ENCODE peak calls at places on chromosomes 11 and 22, in six cellular contexts. G, W, T, F, E and U are unnamed samples.
A peak's percentile ranks its signal among the peaks of the same experiment; 100 is the strongest.

GRCh38 chr11:10590516-10590915 is 22.1 kb upstream of the LYVE1 start:
- DNase-seq in E (no peak), G (no peak), F (no peak), W (no peak), T (no peak), U (no peak)

GRCh38 chr11:32391965-32392553 is 43.3 kb downstream of the WT1 start:
- DNase-seq in W (no peak), F (no peak), E (no peak), G (no peak), T (no peak), U (no peak)

GRCh38 chr11:61635304-61635703 is 44.9 kb upstream of the DAGLA start:
- DNase-seq in T (no peak), F (no peak), G (no peak), E (no peak), W (no peak), U (no peak)

GRCh38 chr11:48028909-48029685 is 48.7 kb downstream of the PTPRJ start:
- DNase-seq in F (no peak), G (no peak), T (no peak), W (no peak), E (no peak), U (no peak)

GRCh38 chr11:43837879-43838278 is 42.8 kb upstream of the ALKBH3 start:
- DNase-seq in G (no peak), W (no peak), E (no peak), F (no peak), T (no peak), U (no peak)

GRCh38 chr22:49934144-49934890 is 15.9 kb downstream of the CRELD2 start:
- DNase-seq in W (no peak), F (no peak), G (no peak), E (peak; percentile 78), T (peak; percentile 83), U (peak; percentile 71)

GRCh38 chr22:36027579-36027959 is 1.1 kb downstream of the RBFOX2 start:
- DNase-seq in W (no peak), T (no peak), E (no peak), G (no peak), F (no peak), U (peak; percentile 7)

GRCh38 chr11:8745431-8745986 is 62.9 kb downstream of the RPL27A start:
- DNase-seq in W (no peak), T (no peak), F (no peak), G (no peak), E (no peak), U (no peak)

GRCh38 chr22:47354668-47355387 is 592.4 kb downstream of the TBC1D22A start:
- DNase-seq in T (peak; percentile 20), G (no peak), W (no peak), E (no peak), F (no peak), U (no peak)

GRCh38 chr11:123145220-123145619 is 49.8 kb downstream of the CLMP start:
- DNase-seq in F (no peak), G (no peak), T (no peak), E (no peak), W (peak; percentile 73), U (no peak)

GRCh38 chr11:93537767-93538261 is 5.4 kb downstream of the SMCO4 start:
- DNase-seq in F (no peak), W (no peak), T (peak; percentile 34), G (no peak), E (no peak), U (peak; percentile 45)

GRCh38 chr11:122742350-122742749 is 86.8 kb downstream of the UBASH3B start:
- DNase-seq in T (no peak), F (no peak), G (no peak), W (no peak), E (no peak), U (no peak)

GRCh38 chr11:43573233-43573632 is 107.3 kb upstream of the HSD17B12 start:
- DNase-seq in F (no peak), T (no peak), G (no peak), W (peak; percentile 16), E (no peak), U (no peak)

GRCh38 chr11:118226294-118226693 is 1.5 kb upstream of the JAML start:
- DNase-seq in G (no peak), T (no peak), W (no peak), E (no peak), F (no peak), U (no peak)

GRCh38 chr11:102422817-102423725 is 29.5 kb downstream of the TMEM123 start:
- DNase-seq in E (no peak), W (no peak), T (no peak), G (no peak), F (no peak), U (no peak)

GRCh38 chr11:2898366-2899079 is 12.9 kb upstream of the CDKN1C start:
- DNase-seq in W (no peak), F (no peak), G (no peak), T (peak; percentile 57), E (no peak), U (no peak)

GRCh38 chr11:104061851-104062521 is 25.5 kb downstream of the DDI1 start:
- DNase-seq in E (no peak), T (no peak), G (no peak), W (no peak), F (no peak), U (no peak)

GRCh38 chr11:76010051-76010450 is 195.0 kb downstream of the UVRAG start:
- DNase-seq in E (no peak), G (no peak), W (no peak), T (no peak), F (no peak), U (no peak)

GRCh38 chr11:128694618-128695481 is 978 bp downstream of the FLI1 start:
- DNase-seq in T (no peak), W (no peak), F (no peak), G (peak; percentile 28), E (no peak), U (no peak)

GRCh38 chr22:50267591-50268390 is 2.4 kb downstream of the MAPK11 start:
- DNase-seq in T (peak; percentile 72), G (peak; percentile 83), W (no peak), E (peak; percentile 75), F (no peak), U (peak; percentile 82)

GRCh38 chr11:61356701-61357100 is 5.0 kb downstream of the CYB561A3 start:
- DNase-seq in E (no peak), G (no peak), W (no peak), F (no peak), T (no peak), U (no peak)

GRCh38 chr11:7896026-7896785 is 34.9 kb downstream of the OR10A6 start:
- DNase-seq in G (no peak), F (no peak), T (no peak), W (no peak), E (no peak), U (no peak)

GRCh38 chr11:61685611-61685955 is 5.4 kb downstream of the DAGLA start:
- DNase-seq in W (no peak), F (no peak), G (no peak), E (no peak), T (no peak), U (no peak)

DNA sequence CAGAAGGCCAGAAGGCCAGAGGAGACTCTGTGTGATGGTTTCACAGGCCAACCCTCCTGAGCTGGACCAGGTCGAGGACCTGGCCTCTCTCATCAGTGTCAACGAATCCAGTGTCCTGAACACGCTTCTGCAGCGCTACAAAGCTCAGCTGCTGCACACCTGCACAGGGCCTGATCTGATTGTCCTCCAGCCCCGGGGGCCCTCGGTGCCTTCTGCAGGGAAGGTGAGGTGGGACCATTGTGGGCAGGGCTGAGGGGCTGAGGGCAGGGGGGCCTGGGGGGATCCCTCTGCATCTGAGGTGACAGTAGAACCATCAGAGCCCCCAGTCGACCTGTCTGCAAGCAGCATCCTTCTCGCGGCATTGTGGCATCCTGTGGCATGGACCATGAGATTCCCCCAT is 30.3 kb downstream of the MYO18B start:
- DNase-seq in F (no peak), G (no peak), T (no peak), E (no peak), W (no peak), U (no peak)
- TF ChIP-seq POLR2AphosphoS5 in F (no peak), G (no peak), T (no peak), E (no peak), W (no peak), U (no peak)

GRCh38 chr22:24156915-24157782 is 24.1 kb upstream of the SUSD2 start:
- DNase-seq in G (peak; percentile 95), W (peak; percentile 67), E (peak; percentile 77), T (peak; percentile 87), F (peak; percentile 93), U (peak; percentile 70)
- TF ChIP-seq POLR2AphosphoS5 in G (no peak), W (no peak), E (no peak), T (no peak), F (peak; percentile 16), U (no peak)

GRCh38 chr22:39128508-39128907 is 24.0 kb downstream of the CBX7 start:
- DNase-seq in F (peak; percentile 13), E (no peak), T (no peak), G (no peak), W (no peak), U (no peak)

GRCh38 chr22:39130152-39130704 is 22.3 kb downstream of the CBX7 start:
- DNase-seq in T (no peak), F (peak; percentile 2), W (no peak), G (no peak), E (no peak), U (no peak)

GRCh38 chr22:39130892-39131855 is 21.3 kb downstream of the CBX7 start:
- DNase-seq in W (no peak), T (no peak), G (no peak), F (peak; percentile 13), E (no peak), U (no peak)

GRCh38 chr22:39129746-39130145 is 22.7 kb downstream of the CBX7 start:
- DNase-seq in T (no peak), E (no peak), G (no peak), W (no peak), F (no peak), U (no peak)

GRCh38 chr22:39129081-39129480 is 23.4 kb downstream of the CBX7 start:
- DNase-seq in E (no peak), W (no peak), F (no peak), G (no peak), T (no peak), U (no peak)
- TF ChIP-seq POLR2AphosphoS5 in E (no peak), W (no peak), F (no peak), G (no peak), T (no peak), U (no peak)

GRCh38 chr11:57905439-57905838 is 118.2 kb upstream of the OR9Q1 start:
- DNase-seq in G (no peak), F (no peak), W (no peak), T (no peak), E (no peak), U (no peak)
- TF ChIP-seq POLR2AphosphoS5 in G (no peak), F (no peak), W (no peak), T (no peak), E (no peak), U (no peak)

GRCh38 chr11:77505956-77506355 is 32.1 kb upstream of the PAK1 start:
- DNase-seq in W (no peak), F (no peak), E (no peak), T (no peak), G (no peak), U (peak; percentile 53)

GRCh38 chr11:77510095-77510494 is 36.2 kb upstream of the PAK1 start:
- DNase-seq in E (no peak), T (no peak), W (no peak), F (no peak), G (no peak), U (peak; percentile 8)

GRCh38 chr11:77503006-77503405 is 29.1 kb upstream of the PAK1 start:
- DNase-seq in T (no peak), E (no peak), F (no peak), W (no peak), G (no peak), U (no peak)

GRCh38 chr11:77508031-77508430 is 34.1 kb upstream of the PAK1 start:
- DNase-seq in F (no peak), G (no peak), E (no peak), W (no peak), T (no peak), U (no peak)

GRCh38 chr11:77506857-77507256 is 33.0 kb upstream of the PAK1 start:
- DNase-seq in W (peak; percentile 3), F (no peak), G (no peak), T (no peak), E (no peak), U (peak; percentile 71)
- TF ChIP-seq POLR2AphosphoS5 in W (no peak), F (no peak), G (no peak), T (no peak), E (no peak), U (peak; percentile 44)